ENCODE peak calls at places on chromosomes 7 and 10, in six cellular contexts. W is GM12878, C is A549, L is HepG2, Y is K562, M is endothelial cell of umbilical vein. K is an unnamed sample.

GRCh38 chr7:108456845-108457540 is 757 bp upstream of the NRCAM start:
- DNase-seq in W (no peak), C (no peak), L (no peak), Y (no peak), M (no peak), K (no peak)

GRCh38 chr10:12510566-12510965 is 161.2 kb downstream of the CAMK1D start:
- DNase-seq in W (no peak), C (no peak), L (no peak), Y (no peak), M (no peak), K (no peak)

GRCh38 chr10:61883376-61883997 is 18.0 kb upstream of the ARID5B start:
- DNase-seq in W (no peak), C (no peak), L (no peak), Y (no peak), M (no peak), K (no peak)

GRCh38 chr10:115980470-115980869 is 292.5 kb downstream of the GFRA1 start:
- DNase-seq in W (no peak), C (no peak), L (no peak), Y (no peak), M (no peak), K (no peak)

GRCh38 chr10:22086730-22087364 is 83.3 kb upstream of the DNAJC1 start:
- DNase-seq in W (no peak), C (peak; percentile 44), L (peak; percentile 33), Y (peak; percentile 67), M (no peak), K (no peak)

GRCh38 chr10:100909506-100910260 is 3.1 kb upstream of the SLF2 start:
- DNase-seq in W (no peak), C (no peak), L (no peak), Y (no peak), M (peak; percentile 40), K (peak; percentile 44)

GRCh38 chr10:43259981-43260761 is 6.7 kb downstream of the RASGEF1A start:
- DNase-seq in W (no peak), C (no peak), L (no peak), Y (no peak), M (no peak), K (peak; percentile 28)

GRCh38 chr10:25747038-25747437 is 187.0 kb upstream of the MYO3A start:
- DNase-seq in W (no peak), C (no peak), L (no peak), Y (no peak), M (no peak), K (no peak)

GRCh38 chr7:131183611-131184119 is 144.0 kb upstream of the MKLN1 start:
- DNase-seq in W (no peak), C (no peak), L (no peak), Y (no peak), M (no peak), K (no peak)

GRCh38 chr10:110134917-110135316 is 72.5 kb upstream of the MXI1 start:
- DNase-seq in W (no peak), C (no peak), L (no peak), Y (no peak), M (no peak), K (no peak)

GRCh38 chr10:130634796-130635195 is 498.6 kb downstream of the GLRX3 start:
- DNase-seq in W (no peak), C (no peak), L (no peak), Y (no peak), M (no peak), K (peak; percentile 71)

GRCh38 chr10:59876695-59877094 is 29.7 kb downstream of the CCDC6 start:
- DNase-seq in W (no peak), C (no peak), L (no peak), Y (no peak), M (no peak), K (no peak)

GRCh38 chr7:20331912-20332317 is 1.2 kb downstream of the ITGB8 start:
- DNase-seq in W (no peak), C (no peak), L (no peak), Y (no peak), M (no peak), K (no peak)

GRCh38 chr7:47493971-47494370 is 87.9 kb downstream of the TNS3 start:
- DNase-seq in W (no peak), C (no peak), L (no peak), Y (no peak), M (no peak), K (no peak)

GRCh38 chr10:77911535-77912123 is 14.9 kb downstream of the DLG5 start:
- DNase-seq in W (no peak), C (peak; percentile 93), L (peak; percentile 77), Y (peak; percentile 62), M (no peak), K (peak; percentile 49)

GRCh38 chr10:103828587-103829186 is 26.7 kb downstream of the SH3PXD2A start:
- DNase-seq in W (no peak), C (no peak), L (peak; percentile 41), Y (no peak), M (no peak), K (no peak)

GRCh38 chr7:40148671-40149070 is 13.9 kb downstream of the SUGCT start:
- DNase-seq in W (no peak), C (no peak), L (no peak), Y (no peak), M (no peak), K (no peak)

GRCh38 chr10:110455440-110455839 is 42.3 kb upstream of the DUSP5 start:
- DNase-seq in W (no peak), C (no peak), L (no peak), Y (no peak), M (no peak), K (peak; percentile 62)

GRCh38 chr10:76150139-76150885 is 718.9 kb downstream of the LRMDA start:
- DNase-seq in W (no peak), C (no peak), L (peak; percentile 96), Y (no peak), M (no peak), K (no peak)

GRCh38 chr10:69374242-69374641 is 42.5 kb downstream of the TACR2 start:
- DNase-seq in W (no peak), C (no peak), L (no peak), Y (no peak), M (no peak), K (no peak)

GRCh38 chr10:34759161-34759836 is 55.8 kb downstream of the PARD3 start:
- DNase-seq in W (no peak), C (no peak), L (no peak), Y (no peak), M (no peak), K (peak; percentile 9)

GRCh38 chr10:103855424-103855823 is at the start of gene SH3PXD2A:
- DNase-seq in W (no peak), C (no peak), L (peak; percentile 19), Y (no peak), M (peak; percentile 33), K (peak; percentile 59)

GRCh38 chr7:146116452-146117219 is at the start of gene CNTNAP2:
- DNase-seq in W (no peak), C (no peak), L (no peak), Y (no peak), M (no peak), K (no peak)

GRCh38 chr7:146115665-146116451 is 743 bp upstream of the CNTNAP2 start:
- DNase-seq in W (no peak), C (no peak), L (no peak), Y (peak; percentile 83), M (peak; percentile 1), K (peak; percentile 72)

GRCh38 chr7:146123715-146124114 is 7.1 kb downstream of the CNTNAP2 start:
- DNase-seq in W (no peak), C (no peak), L (no peak), Y (no peak), M (no peak), K (no peak)

DNA sequence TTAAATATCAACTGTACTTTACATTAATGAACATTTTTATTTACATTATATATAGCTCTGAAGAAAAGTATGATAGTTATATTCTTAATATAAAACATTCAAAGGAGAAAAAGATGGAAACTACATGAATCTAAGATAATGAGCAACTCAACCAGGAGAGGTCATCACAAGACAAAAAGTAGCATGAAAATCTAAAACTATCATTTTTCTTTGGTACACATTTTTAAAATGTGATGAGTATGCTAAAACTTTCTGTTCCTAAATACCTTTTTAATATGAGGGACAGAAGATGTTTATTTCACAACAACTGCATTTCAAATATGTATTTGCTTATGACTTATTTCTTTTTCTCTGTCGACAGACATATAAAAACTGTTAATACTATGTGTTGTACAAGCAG is 2.4 kb downstream of the CNTNAP2 start:
- DNase-seq in W (no peak), C (no peak), L (no peak), Y (no peak), M (no peak), K (no peak)
- TF ChIP-seq CTCF in W (no peak), C (no peak), L (no peak), Y (no peak), M (no peak), K (no peak)

DNA sequence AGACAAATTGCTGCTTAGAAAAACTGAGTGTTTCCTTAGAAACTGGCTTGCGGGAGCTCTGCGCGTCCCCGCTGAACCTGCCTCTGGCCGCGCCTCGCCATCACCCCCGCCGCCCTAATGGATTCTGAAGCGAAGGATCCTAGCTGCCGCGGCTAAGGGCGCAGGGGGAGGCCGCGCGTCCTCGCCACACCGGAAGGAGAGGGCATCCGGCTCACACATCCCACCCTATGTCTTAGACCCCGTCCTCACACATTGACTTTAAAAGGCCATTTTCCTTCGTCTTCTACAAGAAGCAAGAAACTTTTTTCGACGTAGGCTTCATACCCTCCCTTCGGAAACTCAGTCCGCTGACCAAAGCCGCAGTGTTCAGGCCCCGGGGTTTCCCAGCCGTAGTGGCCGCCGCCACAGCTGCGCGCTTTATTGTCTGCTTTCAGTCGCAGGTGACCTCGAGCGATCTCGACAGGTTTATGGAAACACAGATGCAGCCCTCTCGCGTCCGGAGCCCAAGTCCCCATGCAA is 8.9 kb downstream of the NXPH1 start:
- DNase-seq in W (no peak), C (no peak), L (no peak), Y (no peak), M (no peak), K (no peak)
- TF ChIP-seq MYC in W (no peak), C (no peak), L (no peak), Y (no peak), M (no peak), K (no peak)

DNA sequence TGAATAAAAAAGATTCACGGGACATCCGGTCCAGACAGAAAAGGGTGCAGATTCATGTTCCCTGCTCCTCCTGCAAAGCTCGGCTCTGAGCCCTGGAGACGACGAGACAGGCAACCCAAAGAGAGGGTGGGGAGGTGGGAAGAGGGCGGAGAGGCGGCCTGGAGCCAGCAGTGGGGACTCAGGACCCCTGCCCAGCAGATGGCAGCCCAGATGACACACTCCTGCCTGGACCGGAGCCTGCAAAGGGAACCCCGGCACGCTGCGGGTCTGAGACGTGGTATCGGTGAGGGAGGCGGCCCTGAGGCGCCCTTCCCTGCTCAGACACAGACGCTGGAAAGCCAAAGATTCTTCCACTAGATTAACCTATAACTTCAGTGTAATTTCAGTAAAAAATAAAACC is 250.8 kb downstream of the ELFN1 start:
- DNase-seq in W (no peak), C (no peak), L (no peak), Y (no peak), M (no peak), K (no peak)
- TF ChIP-seq POLR2A in W (no peak), C (no peak), L (no peak), Y (no peak), M (no peak), K (no peak)

DNA sequence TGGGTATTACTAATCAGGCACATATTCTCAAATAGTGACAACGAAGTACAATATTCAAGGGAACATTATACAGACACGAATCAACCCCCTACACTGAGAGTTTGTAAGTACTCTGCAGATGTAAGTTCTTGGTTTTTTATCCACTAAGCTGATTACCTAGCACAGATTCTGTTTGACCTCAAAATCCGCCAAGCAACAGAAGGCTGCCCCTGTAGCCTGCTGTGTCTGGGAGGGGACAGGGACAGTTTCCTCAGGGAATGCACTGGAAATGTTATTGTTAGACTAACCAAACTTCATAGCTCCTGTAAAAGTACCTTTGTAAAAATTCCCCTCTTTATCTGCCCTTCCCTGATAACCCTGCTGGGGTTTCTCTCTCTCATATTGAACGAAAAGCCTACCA is 45.2 kb upstream of the ZRANB1 start:
- DNase-seq in W (no peak), C (no peak), L (no peak), Y (no peak), M (no peak), K (no peak)
- TF ChIP-seq CTCF in W (no peak), C (no peak), L (no peak), Y (no peak), M (no peak), K (no peak)